ENCODE peak calls at places on chromosomes 6 and 20, in five cellular contexts. One of them, this sample, is unnamed. For H3K4me1, the result is how much of the 10 kb centered on the place peaks cover.

GRCh38 chr6:149213829-149214228 is 103.7 kb upstream of the TAB2 start:
- DNase-seq in IMR-90: peak
- DNase-seq in Peyer's patch: no peak
- DNase-seq in heart right ventricle: no peak
- DNase-seq in pancreas: no peak
- DNase-seq in this sample: no peak

GRCh38 chr6:153058291-153058690 is 55.8 kb upstream of the MTRF1L start:
- DNase-seq in IMR-90: peak
- DNase-seq in Peyer's patch: no peak
- DNase-seq in heart right ventricle: no peak
- DNase-seq in pancreas: no peak
- DNase-seq in this sample: no peak

GRCh38 chr6:21946298-21946783 is 350.5 kb downstream of the PRL start:
- DNase-seq in IMR-90: peak
- DNase-seq in Peyer's patch: no peak
- DNase-seq in heart right ventricle: no peak
- DNase-seq in pancreas: no peak
- DNase-seq in this sample: no peak

GRCh38 chr20:22511943-22512910 is 72.1 kb downstream of the FOXA2 start:
- DNase-seq in IMR-90: no peak
- DNase-seq in Peyer's patch: no peak
- DNase-seq in heart right ventricle: no peak
- DNase-seq in pancreas: peak
- DNase-seq in this sample: no peak

GRCh38 chr6:6856538-6857523 is 250.9 kb upstream of the RREB1 start:
- DNase-seq in IMR-90: peak
- DNase-seq in Peyer's patch: peak
- DNase-seq in heart right ventricle: peak
- DNase-seq in pancreas: peak
- DNase-seq in this sample: peak

GRCh38 chr6:72533601-72534000 is 88.3 kb upstream of the KCNQ5 start:
- DNase-seq in IMR-90: peak
- DNase-seq in Peyer's patch: no peak
- DNase-seq in heart right ventricle: no peak
- DNase-seq in pancreas: no peak
- DNase-seq in this sample: no peak

GRCh38 chr20:35704514-35705261 is 5.5 kb downstream of the ROMO1 start:
- DNase-seq in IMR-90: no peak
- DNase-seq in Peyer's patch: no peak
- DNase-seq in heart right ventricle: no peak
- DNase-seq in pancreas: no peak
- DNase-seq in this sample: no peak

GRCh38 chr6:87514831-87515230 is 42.1 kb downstream of the SLC35A1 start:
- DNase-seq in IMR-90: no peak
- DNase-seq in Peyer's patch: no peak
- DNase-seq in heart right ventricle: no peak
- DNase-seq in pancreas: no peak
- DNase-seq in this sample: no peak

GRCh38 chr6:147077251-147077650 is 127.0 kb upstream of the STXBP5 start:
- DNase-seq in IMR-90: no peak
- DNase-seq in Peyer's patch: no peak
- DNase-seq in heart right ventricle: no peak
- DNase-seq in pancreas: peak
- DNase-seq in this sample: peak

GRCh38 chr20:48697845-48698491 is 129.8 kb downstream of the PREX1 start:
- DNase-seq in IMR-90: peak
- DNase-seq in Peyer's patch: no peak
- DNase-seq in heart right ventricle: peak
- DNase-seq in pancreas: peak
- DNase-seq in this sample: peak

GRCh38 chr6:118980063-118980462 is 45.1 kb upstream of the MCM9 start:
- DNase-seq in IMR-90: peak
- DNase-seq in Peyer's patch: no peak
- DNase-seq in heart right ventricle: no peak
- DNase-seq in pancreas: no peak
- DNase-seq in this sample: no peak

GRCh38 chr6:21634582-21634981 is 41.0 kb downstream of the SOX4 start:
- DNase-seq in IMR-90: peak
- DNase-seq in Peyer's patch: no peak
- DNase-seq in heart right ventricle: no peak
- DNase-seq in pancreas: no peak
- DNase-seq in this sample: no peak

GRCh38 chr20:62543470-62544302 is 67.9 kb upstream of the GATA5 start:
- DNase-seq in IMR-90: no peak
- DNase-seq in Peyer's patch: no peak
- DNase-seq in heart right ventricle: no peak
- DNase-seq in pancreas: no peak
- DNase-seq in this sample: no peak

GRCh38 chr6:42315991-42316378 is 98.3 kb upstream of the MRPS10 start:
- DNase-seq in IMR-90: peak
- DNase-seq in Peyer's patch: no peak
- DNase-seq in heart right ventricle: no peak
- DNase-seq in pancreas: no peak
- DNase-seq in this sample: no peak

GRCh38 chr6:105501945-105502344 is 99.1 kb upstream of the PREP start:
- DNase-seq in IMR-90: no peak
- DNase-seq in Peyer's patch: no peak
- DNase-seq in heart right ventricle: no peak
- DNase-seq in pancreas: no peak
- DNase-seq in this sample: no peak

GRCh38 chr6:56954389-56955170 is at the start of gene BEND6:
- DNase-seq in IMR-90: peak
- DNase-seq in Peyer's patch: no peak
- DNase-seq in heart right ventricle: peak
- DNase-seq in pancreas: peak
- DNase-seq in this sample: no peak

GRCh38 chr20:53023717-53024116 is 51.6 kb downstream of the TSHZ2 start:
- DNase-seq in IMR-90: no peak
- DNase-seq in Peyer's patch: no peak
- DNase-seq in heart right ventricle: no peak
- DNase-seq in pancreas: no peak
- DNase-seq in this sample: no peak

GRCh38 chr6:137859025-137859424 is 8.0 kb upstream of the TNFAIP3 start:
- DNase-seq in IMR-90: no peak
- DNase-seq in Peyer's patch: no peak
- DNase-seq in heart right ventricle: no peak
- DNase-seq in pancreas: no peak
- DNase-seq in this sample: no peak

GRCh38 chr20:62066983-62067433 is 1.3 kb upstream of the TAF4 start:
- DNase-seq in IMR-90: no peak
- DNase-seq in Peyer's patch: peak
- DNase-seq in heart right ventricle: peak
- DNase-seq in pancreas: peak
- DNase-seq in this sample: no peak

GRCh38 chr6:68876792-68877493 is 241.9 kb downstream of the ADGRB3 start:
- DNase-seq in IMR-90: peak
- DNase-seq in Peyer's patch: no peak
- DNase-seq in heart right ventricle: no peak
- DNase-seq in pancreas: no peak
- DNase-seq in this sample: no peak

GRCh38 chr6:81075974-81076373 is 676.5 kb downstream of the TENT5A start:
- DNase-seq in IMR-90: peak
- DNase-seq in Peyer's patch: no peak
- DNase-seq in heart right ventricle: no peak
- DNase-seq in pancreas: no peak
- DNase-seq in this sample: no peak

GRCh38 chr20:9179193-9179802 is 110.4 kb downstream of the PLCB4 start:
- DNase-seq in IMR-90: peak
- DNase-seq in Peyer's patch: no peak
- DNase-seq in heart right ventricle: no peak
- DNase-seq in pancreas: no peak
- DNase-seq in this sample: no peak

GRCh38 chr6:162942860-162943259 is 215.1 kb downstream of the PACRG start:
- DNase-seq in IMR-90: peak
- DNase-seq in Peyer's patch: no peak
- DNase-seq in heart right ventricle: no peak
- DNase-seq in pancreas: no peak
- DNase-seq in this sample: no peak

GRCh38 chr6:110689275-110689935 is 125.9 kb downstream of the CDK19 start:
- DNase-seq in IMR-90: no peak
- DNase-seq in Peyer's patch: no peak
- DNase-seq in heart right ventricle: no peak
- DNase-seq in pancreas: no peak
- DNase-seq in this sample: no peak

GRCh38 chr6:11575408-11576033 is 38.0 kb downstream of the TMEM170B start:
- DNase-seq in IMR-90: peak
- DNase-seq in Peyer's patch: peak
- DNase-seq in heart right ventricle: peak
- DNase-seq in pancreas: peak
- DNase-seq in this sample: no peak

GRCh38 chr6:44257007-44257752 is at the start of gene SLC35B2:
- DNase-seq in IMR-90: peak
- DNase-seq in Peyer's patch: peak
- DNase-seq in heart right ventricle: peak
- DNase-seq in pancreas: peak
- DNase-seq in this sample: peak

GRCh38 chr20:51428451-51429143 is 113.9 kb downstream of the NFATC2 start:
- DNase-seq in IMR-90: peak
- DNase-seq in Peyer's patch: no peak
- DNase-seq in heart right ventricle: peak
- DNase-seq in pancreas: peak
- DNase-seq in this sample: peak

GRCh38 chr6:21109421-21110178 is 484.0 kb upstream of the SOX4 start:
- DNase-seq in IMR-90: peak
- DNase-seq in Peyer's patch: no peak
- DNase-seq in heart right ventricle: no peak
- DNase-seq in pancreas: no peak
- DNase-seq in this sample: no peak

GRCh38 chr6:46648869-46649488 is 3.6 kb downstream of the CYP39A1 start:
- DNase-seq in IMR-90: no peak
- DNase-seq in Peyer's patch: no peak
- DNase-seq in heart right ventricle: no peak
- DNase-seq in pancreas: no peak
- DNase-seq in this sample: no peak

GRCh38 chr20:55693646-55694045 is 311.7 kb downstream of the CBLN4 start:
- DNase-seq in IMR-90: no peak
- DNase-seq in Peyer's patch: no peak
- DNase-seq in heart right ventricle: no peak
- DNase-seq in pancreas: no peak
- DNase-seq in this sample: no peak

GRCh38 chr20:49346682-49347081 is 68.8 kb upstream of the ZNFX1 start:
- DNase-seq in IMR-90: no peak
- DNase-seq in Peyer's patch: no peak
- DNase-seq in heart right ventricle: no peak
- DNase-seq in pancreas: no peak
- DNase-seq in this sample: no peak

GRCh38 chr6:132400641-132401119 is 595 bp downstream of the MOXD1 start:
- DNase-seq in IMR-90: no peak
- DNase-seq in Peyer's patch: no peak
- DNase-seq in heart right ventricle: no peak
- DNase-seq in pancreas: no peak
- DNase-seq in this sample: no peak

GRCh38 chr6:22598386-22598785 is 29.0 kb downstream of the HDGFL1 start:
- DNase-seq in IMR-90: no peak
- DNase-seq in Peyer's patch: no peak
- DNase-seq in heart right ventricle: no peak
- DNase-seq in pancreas: no peak
- DNase-seq in this sample: no peak

GRCh38 chr6:105164418-105164817 is 15.4 kb downstream of the POPDC3 start:
- DNase-seq in IMR-90: peak
- DNase-seq in Peyer's patch: no peak
- DNase-seq in heart right ventricle: peak
- DNase-seq in pancreas: no peak
- DNase-seq in this sample: no peak

GRCh38 chr6:39561536-39562266 is 163.5 kb downstream of the KIF6 start:
- DNase-seq in IMR-90: no peak
- DNase-seq in Peyer's patch: no peak
- DNase-seq in heart right ventricle: no peak
- DNase-seq in pancreas: peak
- DNase-seq in this sample: no peak

GRCh38 chr6:34771727-34772126 is 14.4 kb downstream of the SNRPC start:
- DNase-seq in IMR-90: peak
- DNase-seq in Peyer's patch: no peak
- DNase-seq in heart right ventricle: no peak
- DNase-seq in pancreas: no peak
- DNase-seq in this sample: no peak

GRCh38 chr6:2993755-2994317 is 5.9 kb upstream of the NQO2 start:
- DNase-seq in IMR-90: no peak
- DNase-seq in Peyer's patch: no peak
- DNase-seq in heart right ventricle: no peak
- DNase-seq in pancreas: no peak
- DNase-seq in this sample: no peak

GRCh38 chr6:24565196-24565595 is 70.4 kb downstream of the ALDH5A1 start:
- DNase-seq in IMR-90: no peak
- DNase-seq in Peyer's patch: no peak
- DNase-seq in heart right ventricle: no peak
- DNase-seq in pancreas: no peak
- DNase-seq in this sample: no peak
- TF ChIP-seq CTCF in IMR-90: no peak
- TF ChIP-seq CTCF in Peyer's patch: no peak
- TF ChIP-seq CTCF in heart right ventricle: no peak
- TF ChIP-seq CTCF in pancreas: no peak
- TF ChIP-seq CTCF in this sample: no peak

DNA sequence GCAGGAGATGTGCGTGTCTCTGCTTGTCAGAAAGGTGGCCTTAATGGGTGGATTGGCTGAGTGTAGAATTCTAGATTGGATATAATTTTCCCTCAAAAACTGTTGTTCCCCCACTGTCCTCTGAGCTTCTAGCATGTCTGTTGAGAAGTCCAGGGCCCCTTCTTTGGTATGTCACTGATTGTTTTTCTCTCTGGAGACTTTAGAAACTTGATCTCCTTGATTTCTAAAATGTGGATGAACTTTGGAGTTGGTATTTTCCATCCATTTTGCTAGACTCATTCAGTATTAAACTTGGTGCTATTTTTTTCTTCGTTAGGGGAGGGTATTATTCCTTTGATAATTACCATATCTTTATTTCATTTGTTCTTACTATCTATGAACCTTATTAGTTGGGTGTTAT is 68.3 kb downstream of the ARID1B start:
- DNase-seq in IMR-90: no peak
- DNase-seq in Peyer's patch: no peak
- DNase-seq in heart right ventricle: no peak
- DNase-seq in pancreas: no peak
- DNase-seq in this sample: no peak
- H3K4me3 ChIP-seq in IMR-90: no peak
- H3K4me3 ChIP-seq in Peyer's patch: no peak
- H3K4me3 ChIP-seq in heart right ventricle: no peak
- H3K4me3 ChIP-seq in pancreas: no peak
- H3K4me3 ChIP-seq in this sample: no peak

DNA sequence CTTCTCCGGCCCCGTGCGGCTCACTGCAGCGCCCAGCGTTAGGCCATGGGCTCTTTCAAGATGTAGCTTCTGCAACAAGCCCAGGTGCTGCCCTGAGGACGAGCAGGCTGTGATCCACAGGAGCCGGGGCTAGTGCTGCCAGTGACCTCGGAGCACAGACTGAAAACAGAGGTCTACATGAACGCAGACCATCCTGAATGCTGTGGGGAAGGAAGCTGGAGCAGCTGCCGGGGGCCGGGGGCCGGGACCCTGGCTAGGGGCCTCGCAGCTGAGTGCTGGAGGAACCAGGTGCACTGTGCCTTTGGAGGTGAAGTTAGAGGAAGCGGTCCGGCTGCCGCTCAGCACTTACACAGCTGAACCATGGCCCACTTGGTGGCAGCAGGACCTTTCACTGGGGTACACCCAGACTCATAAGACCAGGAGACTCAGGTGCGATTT is 58.9 kb upstream of the MPC1 start:
- DNase-seq in IMR-90: no peak
- DNase-seq in Peyer's patch: no peak
- DNase-seq in heart right ventricle: no peak
- DNase-seq in pancreas: no peak
- DNase-seq in this sample: no peak
- H3K4me1 ChIP-seq in IMR-90: under half
- H3K4me1 ChIP-seq in Peyer's patch: under half
- H3K4me1 ChIP-seq in heart right ventricle: under half
- H3K4me1 ChIP-seq in pancreas: under half
- H3K4me1 ChIP-seq in this sample: under half

GRCh38 chr6:27188206-27188884 is 59.2 kb upstream of the PRSS16 start:
- DNase-seq in IMR-90: peak
- DNase-seq in Peyer's patch: peak
- DNase-seq in heart right ventricle: peak
- DNase-seq in pancreas: peak
- DNase-seq in this sample: peak
- TF ChIP-seq CTCF in IMR-90: no peak
- TF ChIP-seq CTCF in Peyer's patch: no peak
- TF ChIP-seq CTCF in heart right ventricle: no peak
- TF ChIP-seq CTCF in pancreas: no peak
- TF ChIP-seq CTCF in this sample: no peak